ENCODE peak calls at places on chromosomes 12 and 14, in eight cellular contexts. Y, J, G, D, I, A, K and S are unnamed samples.

GRCh38 chr14:73503648-73504047 is 12.9 kb downstream of the RIOX1 start:
- DNase-seq in Y (no peak), J (no peak), G (no peak), D (peak), I (peak), A (no peak), K (peak), S (no peak)

GRCh38 chr12:95022477-95022876 is 19.0 kb upstream of the NDUFA12 start:
- DNase-seq in Y (no peak), J (no peak), G (no peak), D (no peak), I (no peak), A (no peak), K (no peak), S (no peak)

GRCh38 chr12:34218193-34219045 is 196.1 kb downstream of the ALG10 start:
- DNase-seq in Y (peak), J (peak), G (peak), D (peak), I (peak), A (peak), K (peak), S (peak)

GRCh38 chr14:23145794-23146422 is 26.9 kb upstream of the CEBPE start:
- DNase-seq in Y (no peak), J (no peak), G (no peak), D (no peak), I (peak), A (no peak), K (no peak), S (no peak)

GRCh38 chr12:31406345-31406744 is 80.4 kb upstream of the SINHCAF start:
- DNase-seq in Y (no peak), J (no peak), G (no peak), D (no peak), I (no peak), A (no peak), K (peak), S (no peak)

GRCh38 chr14:100533647-100534485 is 53.4 kb downstream of the BEGAIN start:
- DNase-seq in Y (peak), J (no peak), G (peak), D (no peak), I (no peak), A (peak), K (no peak), S (no peak)

GRCh38 chr12:84508943-84509342 is 403.7 kb downstream of the SLC6A15 start:
- DNase-seq in Y (no peak), J (no peak), G (no peak), D (no peak), I (no peak), A (no peak), K (no peak), S (no peak)

GRCh38 chr12:90945070-90945649 is 9.8 kb downstream of the CCER1 start:
- DNase-seq in Y (no peak), J (peak), G (no peak), D (peak), I (peak), A (no peak), K (no peak), S (no peak)

GRCh38 chr14:23951590-23952143 is 1.9 kb upstream of the DHRS4 start:
- DNase-seq in Y (peak), J (no peak), G (no peak), D (no peak), I (no peak), A (peak), K (no peak), S (no peak)

GRCh38 chr12:45076417-45077031 is 25.6 kb upstream of the DBX2 start:
- DNase-seq in Y (no peak), J (no peak), G (no peak), D (no peak), I (no peak), A (no peak), K (no peak), S (no peak)

GRCh38 chr12:52739963-52740362 is 36.6 kb upstream of the KRT77 start:
- DNase-seq in Y (no peak), J (no peak), G (no peak), D (no peak), I (no peak), A (no peak), K (no peak), S (no peak)

GRCh38 chr12:67077617-67078016 is 191.5 kb upstream of the CAND1 start:
- DNase-seq in Y (no peak), J (peak), G (no peak), D (no peak), I (peak), A (no peak), K (no peak), S (no peak)

GRCh38 chr12:48197967-48198618 is 5.0 kb downstream of the OR10AD1 start:
- DNase-seq in Y (peak), J (peak), G (peak), D (peak), I (peak), A (peak), K (peak), S (peak)

GRCh38 chr12:2382391-2383155 is 329.8 kb downstream of the CACNA1C start:
- DNase-seq in Y (no peak), J (peak), G (no peak), D (no peak), I (peak), A (no peak), K (no peak), S (no peak)

DNA sequence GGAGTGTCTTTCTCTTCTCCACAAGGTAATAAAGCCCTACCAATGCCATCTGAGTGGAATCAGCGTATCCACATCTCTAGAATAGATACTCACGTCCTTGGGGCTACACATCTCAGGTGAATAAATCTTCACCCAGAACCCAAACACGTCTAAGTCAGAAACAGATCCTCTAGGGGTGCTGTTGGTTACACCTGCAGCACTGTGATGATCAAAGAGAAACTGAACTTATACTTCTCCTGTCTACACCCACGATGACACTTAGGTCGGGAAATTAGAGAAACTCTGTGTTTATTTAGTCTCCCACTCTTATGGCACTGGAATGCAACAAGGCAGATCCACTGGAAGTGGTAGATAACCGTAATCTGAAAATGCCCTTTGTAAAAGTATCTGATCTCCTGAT is 46.2 kb downstream of the WIF1 start:
- DNase-seq in Y (no peak), J (no peak), G (no peak), D (no peak), I (no peak), A (no peak), K (no peak), S (no peak)
- TF ChIP-seq CTCF in Y (no peak), J (no peak), G (no peak), D (peak), I (peak), A (no peak), K (no peak), S (no peak)

DNA sequence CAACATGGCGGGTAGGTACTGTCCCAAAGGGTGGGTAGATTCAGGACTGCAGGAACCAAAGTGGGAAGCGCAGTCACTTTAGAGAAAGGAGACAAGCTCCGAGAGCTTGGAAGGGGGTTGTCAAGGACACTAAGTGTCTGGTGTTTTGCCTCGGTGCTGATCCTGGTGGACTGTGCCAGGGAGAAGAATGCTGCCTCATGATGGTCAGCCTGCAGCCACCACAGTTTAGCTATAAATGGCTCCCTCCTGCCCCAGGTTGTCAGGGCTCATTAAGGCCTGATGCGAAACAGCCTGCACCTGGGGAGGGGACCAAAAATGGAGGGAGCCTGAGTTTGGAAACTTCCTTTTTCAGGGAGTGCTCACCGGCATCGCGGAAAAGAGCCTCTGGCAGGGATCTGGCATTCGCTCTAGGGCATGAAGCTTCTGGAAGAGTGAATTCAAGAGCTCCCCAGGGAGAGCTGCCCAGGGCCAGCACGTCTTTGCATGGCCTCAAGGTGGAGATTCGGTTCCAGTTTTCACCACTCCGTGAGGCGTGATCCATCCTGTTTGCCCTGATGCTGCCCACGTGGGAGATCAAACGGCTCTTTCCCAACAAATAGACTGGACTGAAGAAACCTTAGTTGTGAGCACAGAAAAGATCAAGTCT is 164.0 kb downstream of the FOXN3 start:
- DNase-seq in Y (peak), J (no peak), G (no peak), D (no peak), I (peak), A (no peak), K (no peak), S (no peak)
- TF ChIP-seq CTCF in Y (peak), J (no peak), G (no peak), D (no peak), I (no peak), A (no peak), K (no peak), S (no peak)

GRCh38 chr12:114692558-114693531 is 8.9 kb upstream of the TBX3 start:
- DNase-seq in Y (no peak), J (peak), G (peak), D (no peak), I (no peak), A (no peak), K (no peak), S (no peak)
- TF ChIP-seq CTCF in Y (no peak), J (no peak), G (no peak), D (peak), I (no peak), A (no peak), K (no peak), S (no peak)

GRCh38 chr14:31326111-31326510 is 94.2 kb downstream of the HEATR5A start:
- DNase-seq in Y (no peak), J (peak), G (no peak), D (no peak), I (peak), A (no peak), K (no peak), S (no peak)
- TF ChIP-seq CTCF in Y (no peak), J (no peak), G (no peak), D (peak), I (peak), A (no peak), K (no peak), S (no peak)

GRCh38 chr12:113889076-113889475 is 77.0 kb downstream of the RBM19 start:
- DNase-seq in Y (no peak), J (peak), G (no peak), D (peak), I (peak), A (no peak), K (no peak), S (no peak)
- TF ChIP-seq CTCF in Y (no peak), J (no peak), G (no peak), D (peak), I (no peak), A (no peak), K (no peak), S (no peak)

GRCh38 chr14:50057331-50057730 is 59.0 kb downstream of the VCPKMT start:
- DNase-seq in Y (no peak), J (no peak), G (no peak), D (no peak), I (no peak), A (no peak), K (no peak), S (no peak)
- TF ChIP-seq CTCF in Y (no peak), J (no peak), G (no peak), D (no peak), I (no peak), A (no peak), K (no peak), S (no peak)

GRCh38 chr12:15428632-15429031 is 106.3 kb downstream of the PTPRO start:
- DNase-seq in Y (no peak), J (peak), G (no peak), D (no peak), I (no peak), A (no peak), K (no peak), S (no peak)
- TF ChIP-seq CTCF in Y (no peak), J (no peak), G (no peak), D (no peak), I (peak), A (no peak), K (no peak), S (peak)

DNA sequence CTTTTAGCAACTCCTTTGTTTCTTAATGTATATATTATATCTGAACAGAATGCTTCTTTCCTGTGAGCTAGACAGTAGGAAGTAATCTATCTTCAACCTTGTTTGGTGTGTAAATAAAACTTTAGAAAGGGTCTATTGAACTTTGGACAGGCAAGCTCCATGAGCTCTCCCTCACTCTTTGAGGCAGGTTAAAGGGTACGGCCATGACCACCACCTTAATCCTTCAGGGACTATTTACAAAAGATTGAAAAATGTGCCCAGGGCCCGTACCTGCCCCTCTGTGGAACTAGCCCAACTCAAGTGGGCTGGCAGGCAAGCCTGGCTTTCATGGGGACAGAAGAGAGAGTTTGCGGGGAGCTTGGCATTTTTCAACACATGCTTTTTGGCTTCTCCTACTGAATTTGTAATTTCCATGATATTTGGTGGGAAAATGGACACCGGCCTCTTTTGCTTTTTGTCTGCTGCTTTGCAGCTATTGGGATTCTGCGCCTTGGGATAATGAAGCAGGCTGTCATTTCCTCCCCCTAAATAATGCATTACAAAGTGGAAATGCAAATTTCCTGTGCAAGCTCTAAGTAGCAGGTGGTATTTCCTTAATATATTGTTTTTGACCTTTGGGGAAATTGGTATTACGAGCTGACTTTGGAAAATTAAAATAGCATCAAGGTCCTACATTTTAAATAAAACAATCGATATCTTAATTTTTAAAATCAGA is 106.0 kb downstream of the HMGA2 start:
- DNase-seq in Y (no peak), J (no peak), G (no peak), D (no peak), I (no peak), A (no peak), K (no peak), S (no peak)
- TF ChIP-seq CTCF in Y (no peak), J (no peak), G (no peak), D (no peak), I (no peak), A (no peak), K (no peak), S (no peak)

GRCh38 chr14:36646664-36647416 is 14.8 kb upstream of the PAX9 start:
- DNase-seq in Y (no peak), J (no peak), G (no peak), D (no peak), I (no peak), A (peak), K (peak), S (peak)

GRCh38 chr14:36652542-36653201 is 9.0 kb upstream of the PAX9 start:
- DNase-seq in Y (no peak), J (no peak), G (no peak), D (no peak), I (peak), A (no peak), K (no peak), S (no peak)

GRCh38 chr14:36647417-36647826 is 14.2 kb upstream of the PAX9 start:
- DNase-seq in Y (no peak), J (no peak), G (no peak), D (no peak), I (no peak), A (peak), K (peak), S (no peak)

GRCh38 chr14:36649872-36650650 is 11.6 kb upstream of the PAX9 start:
- DNase-seq in Y (no peak), J (no peak), G (no peak), D (no peak), I (no peak), A (no peak), K (no peak), S (no peak)

GRCh38 chr14:36647827-36648753 is 13.6 kb upstream of the PAX9 start:
- DNase-seq in Y (peak), J (peak), G (no peak), D (no peak), I (peak), A (peak), K (peak), S (peak)
- TF ChIP-seq CTCF in Y (peak), J (peak), G (no peak), D (peak), I (peak), A (peak), K (no peak), S (no peak)